ENCODE peak calls at places on chromosomes 7 and 10, in five cellular contexts. One of them, this sample, is unnamed.

GRCh38 chr10:118564652-118565051 is 30.8 kb downstream of the PRLHR start:
- DNase-seq in transverse colon: no peak
- DNase-seq in suprapubic skin: no peak
- DNase-seq in A549: peak; percentile 25
- DNase-seq in tibial nerve: no peak
- DNase-seq in this sample: no peak

GRCh38 chr10:92627845-92628480 is 35.0 kb downstream of the KIF11 start:
- DNase-seq in A549: peak; percentile 22
- DNase-seq in transverse colon: no peak
- DNase-seq in suprapubic skin: no peak
- DNase-seq in tibial nerve: no peak
- DNase-seq in this sample: no peak

GRCh38 chr7:2530076-2530967 is 10.7 kb downstream of the LFNG start:
- DNase-seq in suprapubic skin: no peak
- DNase-seq in A549: no peak
- DNase-seq in tibial nerve: no peak
- DNase-seq in transverse colon: peak; percentile 55
- DNase-seq in this sample: no peak

GRCh38 chr7:115631782-115632181 is 398.8 kb downstream of the TFEC start:
- DNase-seq in suprapubic skin: no peak
- DNase-seq in tibial nerve: no peak
- DNase-seq in A549: no peak
- DNase-seq in transverse colon: no peak
- DNase-seq in this sample: no peak

GRCh38 chr10:11300563-11300962 is 282.9 kb downstream of the CELF2 start:
- DNase-seq in transverse colon: no peak
- DNase-seq in A549: no peak
- DNase-seq in tibial nerve: no peak
- DNase-seq in suprapubic skin: no peak
- DNase-seq in this sample: no peak

GRCh38 chr10:93216341-93216985 is 142.8 kb downstream of the CYP26A1 start:
- DNase-seq in tibial nerve: no peak
- DNase-seq in transverse colon: no peak
- DNase-seq in suprapubic skin: no peak
- DNase-seq in A549: no peak
- DNase-seq in this sample: peak; percentile 60

GRCh38 chr7:84675633-84676034 is 481.0 kb upstream of the SEMA3A start:
- DNase-seq in transverse colon: no peak
- DNase-seq in tibial nerve: no peak
- DNase-seq in A549: no peak
- DNase-seq in suprapubic skin: no peak
- DNase-seq in this sample: no peak

GRCh38 chr7:66837007-66837406 is 84.0 kb upstream of the TMEM248 start:
- DNase-seq in A549: peak; percentile 75
- DNase-seq in transverse colon: peak; percentile 34
- DNase-seq in suprapubic skin: no peak
- DNase-seq in tibial nerve: no peak
- DNase-seq in this sample: no peak

GRCh38 chr10:99328579-99329237 is 448 bp upstream of the CNNM1 start:
- DNase-seq in suprapubic skin: no peak
- DNase-seq in transverse colon: no peak
- DNase-seq in A549: peak; percentile 81
- DNase-seq in tibial nerve: no peak
- DNase-seq in this sample: no peak

GRCh38 chr7:75756340-75757297 is 15.4 kb downstream of the CCL26 start:
- DNase-seq in suprapubic skin: no peak
- DNase-seq in tibial nerve: no peak
- DNase-seq in transverse colon: no peak
- DNase-seq in A549: peak; percentile 60
- DNase-seq in this sample: no peak

GRCh38 chr10:89942217-89942616 is 240.8 kb downstream of the KIF20B start:
- DNase-seq in tibial nerve: no peak
- DNase-seq in transverse colon: no peak
- DNase-seq in A549: no peak
- DNase-seq in suprapubic skin: no peak
- DNase-seq in this sample: no peak

GRCh38 chr7:42023216-42023724 is 213.7 kb downstream of the GLI3 start:
- DNase-seq in A549: no peak
- DNase-seq in suprapubic skin: no peak
- DNase-seq in transverse colon: no peak
- DNase-seq in tibial nerve: no peak
- DNase-seq in this sample: no peak

GRCh38 chr10:99815611-99816010 is 33.2 kb downstream of the ABCC2 start:
- DNase-seq in suprapubic skin: no peak
- DNase-seq in tibial nerve: no peak
- DNase-seq in A549: no peak
- DNase-seq in transverse colon: no peak
- DNase-seq in this sample: no peak

GRCh38 chr7:120695848-120696247 is 162.1 kb downstream of the TSPAN12 start:
- DNase-seq in tibial nerve: no peak
- DNase-seq in suprapubic skin: no peak
- DNase-seq in transverse colon: no peak
- DNase-seq in A549: no peak
- DNase-seq in this sample: no peak

GRCh38 chr7:143492799-143493568 is 15.3 kb downstream of the TAS2R41 start:
- DNase-seq in A549: no peak
- DNase-seq in tibial nerve: no peak
- DNase-seq in transverse colon: no peak
- DNase-seq in suprapubic skin: no peak
- DNase-seq in this sample: no peak

GRCh38 chr7:92851732-92852131 is 15.4 kb upstream of the CDK6 start:
- DNase-seq in transverse colon: no peak
- DNase-seq in suprapubic skin: no peak
- DNase-seq in tibial nerve: no peak
- DNase-seq in A549: no peak
- DNase-seq in this sample: no peak

GRCh38 chr10:61452229-61452651 is 941 bp downstream of the TMEM26 start:
- DNase-seq in tibial nerve: no peak
- DNase-seq in transverse colon: no peak
- DNase-seq in A549: no peak
- DNase-seq in suprapubic skin: no peak
- DNase-seq in this sample: no peak

GRCh38 chr10:75079436-75080083 is 31.9 kb upstream of the SAMD8 start:
- DNase-seq in transverse colon: no peak
- DNase-seq in A549: no peak
- DNase-seq in tibial nerve: no peak
- DNase-seq in suprapubic skin: no peak
- DNase-seq in this sample: no peak

GRCh38 chr10:86402283-86402931 is 35.8 kb upstream of the GRID1 start:
- DNase-seq in A549: no peak
- DNase-seq in tibial nerve: no peak
- DNase-seq in transverse colon: no peak
- DNase-seq in suprapubic skin: no peak
- DNase-seq in this sample: no peak

GRCh38 chr7:47285860-47286491 is 295.9 kb downstream of the TNS3 start:
- DNase-seq in A549: no peak
- DNase-seq in suprapubic skin: no peak
- DNase-seq in transverse colon: no peak
- DNase-seq in tibial nerve: no peak
- DNase-seq in this sample: peak; percentile 68

GRCh38 chr7:156090988-156091387 is 278.7 kb upstream of the SHH start:
- DNase-seq in tibial nerve: no peak
- DNase-seq in A549: no peak
- DNase-seq in suprapubic skin: no peak
- DNase-seq in transverse colon: no peak
- DNase-seq in this sample: no peak

GRCh38 chr10:43362191-43362839 is 9.1 kb upstream of the FXYD4 start:
- DNase-seq in suprapubic skin: peak; percentile 95
- DNase-seq in A549: peak; percentile 97
- DNase-seq in transverse colon: peak; percentile 97
- DNase-seq in tibial nerve: peak; percentile 82
- DNase-seq in this sample: peak; percentile 98

GRCh38 chr7:113824117-113824823 is 94.5 kb downstream of the PPP1R3A start:
- DNase-seq in suprapubic skin: no peak
- DNase-seq in A549: no peak
- DNase-seq in transverse colon: no peak
- DNase-seq in tibial nerve: no peak
- DNase-seq in this sample: no peak

GRCh38 chr10:482848-483247 is 206.6 kb downstream of the DIP2C start:
- DNase-seq in tibial nerve: no peak
- DNase-seq in A549: no peak
- DNase-seq in transverse colon: no peak
- DNase-seq in suprapubic skin: no peak
- DNase-seq in this sample: no peak

GRCh38 chr10:5466451-5466996 is 32.8 kb downstream of the CALML5 start:
- DNase-seq in suprapubic skin: no peak
- DNase-seq in tibial nerve: no peak
- DNase-seq in A549: no peak
- DNase-seq in transverse colon: peak; percentile 82
- DNase-seq in this sample: peak; percentile 90

GRCh38 chr10:132549416-132549815 is 11.8 kb downstream of the INPP5A start:
- DNase-seq in transverse colon: no peak
- DNase-seq in tibial nerve: no peak
- DNase-seq in suprapubic skin: peak; percentile 47
- DNase-seq in A549: no peak
- DNase-seq in this sample: no peak

GRCh38 chr10:132551093-132551807 is 13.7 kb downstream of the INPP5A start:
- DNase-seq in tibial nerve: no peak
- DNase-seq in A549: no peak
- DNase-seq in transverse colon: no peak
- DNase-seq in suprapubic skin: no peak
- DNase-seq in this sample: no peak

GRCh38 chr10:132550366-132551092 is 12.9 kb downstream of the INPP5A start:
- DNase-seq in suprapubic skin: peak; percentile 78
- DNase-seq in tibial nerve: no peak
- DNase-seq in transverse colon: no peak
- DNase-seq in A549: no peak
- DNase-seq in this sample: no peak

GRCh38 chr10:132554053-132554990 is 16.7 kb downstream of the INPP5A start:
- DNase-seq in suprapubic skin: no peak
- DNase-seq in tibial nerve: no peak
- DNase-seq in transverse colon: no peak
- DNase-seq in A549: no peak
- DNase-seq in this sample: no peak

DNA sequence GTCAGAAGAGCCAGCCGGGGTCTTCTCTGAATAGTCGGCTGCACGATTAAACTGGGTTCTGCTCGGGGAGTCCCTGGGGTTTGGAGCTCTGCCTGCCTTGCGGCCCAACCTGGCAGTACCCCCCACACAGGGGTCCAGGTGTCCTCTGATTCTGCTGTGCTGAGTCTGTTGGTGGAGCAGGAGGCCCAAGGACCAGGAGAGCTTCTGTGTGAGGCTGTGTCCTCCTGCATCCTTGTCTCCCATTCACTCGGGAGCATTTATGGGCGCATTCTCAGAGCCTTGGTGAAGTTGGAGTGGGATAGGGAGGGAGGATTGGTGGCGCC is 14.2 kb downstream of the INPP5A start:
- DNase-seq in A549: no peak
- DNase-seq in transverse colon: no peak
- DNase-seq in tibial nerve: no peak
- DNase-seq in suprapubic skin: no peak
- DNase-seq in this sample: no peak
- TF ChIP-seq EP300 in A549: no peak
- TF ChIP-seq EP300 in transverse colon: no peak
- TF ChIP-seq EP300 in tibial nerve: no peak
- TF ChIP-seq EP300 in suprapubic skin: no peak
- TF ChIP-seq EP300 in this sample: no peak

DNA sequence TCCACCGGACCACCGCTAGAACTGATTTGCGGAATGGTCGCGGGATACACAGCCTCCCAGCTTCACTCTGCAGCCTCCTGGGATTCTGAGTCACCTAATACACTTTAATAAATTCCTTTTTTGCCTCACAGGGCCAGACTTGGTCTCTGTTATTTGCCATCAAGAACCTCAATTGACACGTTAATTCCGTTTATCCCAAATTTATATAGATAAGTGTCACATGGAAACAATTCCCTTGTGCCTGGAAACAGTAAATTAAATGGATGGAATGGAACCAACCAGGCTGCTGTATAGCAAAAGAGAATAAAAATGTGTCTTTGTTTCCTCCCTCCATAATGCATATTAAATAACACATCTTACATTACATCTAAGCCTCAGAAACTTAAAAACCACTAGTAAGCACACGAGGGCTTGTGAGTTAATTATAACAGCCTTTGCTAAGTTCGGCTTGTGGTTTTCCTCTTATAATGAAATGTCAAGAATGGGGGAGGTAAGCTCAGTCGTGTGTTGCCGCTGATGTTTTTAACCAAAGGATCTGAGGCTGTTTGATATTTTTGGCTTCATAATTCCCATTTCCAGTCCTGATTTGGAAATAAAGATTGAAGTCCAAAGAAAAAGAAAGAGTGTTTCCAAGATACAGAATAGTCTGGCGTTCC is 52.1 kb downstream of the ADRB1 start:
- DNase-seq in suprapubic skin: no peak
- DNase-seq in A549: no peak
- DNase-seq in tibial nerve: no peak
- DNase-seq in transverse colon: no peak
- DNase-seq in this sample: no peak
- TF ChIP-seq EP300 in suprapubic skin: no peak
- TF ChIP-seq EP300 in A549: no peak
- TF ChIP-seq EP300 in tibial nerve: no peak
- TF ChIP-seq EP300 in transverse colon: no peak
- TF ChIP-seq EP300 in this sample: no peak

DNA sequence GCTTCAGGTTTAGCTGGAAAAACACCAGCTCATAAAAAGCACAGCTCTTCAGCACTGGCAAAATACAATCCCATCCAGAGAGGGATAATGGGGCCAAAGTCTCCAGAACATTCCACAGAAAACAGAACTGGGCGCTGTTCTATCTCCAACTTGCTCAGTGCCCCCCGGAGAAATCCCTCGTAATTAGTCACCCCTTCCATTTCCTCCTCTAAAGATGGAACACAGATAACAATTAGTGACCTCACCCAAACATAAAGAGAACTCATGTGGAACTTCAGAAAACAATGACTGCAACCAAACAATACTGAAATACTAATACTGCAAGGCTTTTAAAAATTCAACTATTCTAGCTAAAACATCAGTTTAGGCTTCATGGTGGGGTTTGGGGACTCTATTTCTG is 46.3 kb downstream of the KIAA1549 start:
- DNase-seq in A549: no peak
- DNase-seq in transverse colon: no peak
- DNase-seq in suprapubic skin: no peak
- DNase-seq in tibial nerve: no peak
- DNase-seq in this sample: no peak
- TF ChIP-seq EP300 in A549: no peak
- TF ChIP-seq EP300 in transverse colon: no peak
- TF ChIP-seq EP300 in suprapubic skin: no peak
- TF ChIP-seq EP300 in tibial nerve: no peak
- TF ChIP-seq EP300 in this sample: no peak

GRCh38 chr7:24039991-24040390 is 244.0 kb upstream of the NPY start:
- DNase-seq in A549: no peak
- DNase-seq in transverse colon: no peak
- DNase-seq in tibial nerve: no peak
- DNase-seq in suprapubic skin: no peak
- DNase-seq in this sample: peak; percentile 2

GRCh38 chr7:24038993-24039392 is 245.0 kb upstream of the NPY start:
- DNase-seq in transverse colon: no peak
- DNase-seq in tibial nerve: no peak
- DNase-seq in A549: no peak
- DNase-seq in suprapubic skin: no peak
- DNase-seq in this sample: peak; percentile 53

DNA sequence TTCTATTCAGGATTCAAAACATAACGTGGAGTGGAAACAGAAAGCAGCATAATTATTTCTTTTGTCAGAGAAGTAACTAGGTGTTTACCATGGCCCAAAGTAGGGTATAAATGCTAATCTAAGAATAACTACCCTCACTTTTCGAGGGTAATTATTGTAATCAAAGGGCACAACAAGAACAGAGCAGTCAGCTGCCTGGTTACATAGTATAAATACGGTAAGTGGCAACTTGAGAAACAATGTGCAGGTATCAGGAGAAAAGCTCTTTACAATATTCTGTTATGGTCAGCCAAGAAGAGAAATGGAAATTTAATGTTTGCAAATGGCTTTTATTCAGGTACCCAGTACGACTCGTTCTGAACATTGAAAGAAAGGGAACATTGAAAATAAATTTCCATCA is 242.0 kb upstream of the NPY start:
- DNase-seq in tibial nerve: no peak
- DNase-seq in transverse colon: no peak
- DNase-seq in A549: no peak
- DNase-seq in suprapubic skin: no peak
- DNase-seq in this sample: peak; percentile 4
- TF ChIP-seq EP300 in tibial nerve: no peak
- TF ChIP-seq EP300 in transverse colon: no peak
- TF ChIP-seq EP300 in A549: no peak
- TF ChIP-seq EP300 in suprapubic skin: no peak
- TF ChIP-seq EP300 in this sample: no peak